ENCODE peak calls at places on chromosomes 13 and 19, in seven cellular contexts. One of them, this sample, is unnamed.

GRCh38 chr13:43261018-43261417 is 237.6 kb downstream of the DNAJC15 start:
- DNase-seq in CD8-positive, alpha-beta memory T cell: no peak
- DNase-seq in lower lobe of right lung: no peak
- DNase-seq in bronchial epithelial cell: peak
- DNase-seq in IMR-90: peak
- DNase-seq in adipocyte: peak
- DNase-seq in cardiac fibroblast: peak
- DNase-seq in this sample: no peak

GRCh38 chr13:29572575-29572974 is 22.9 kb downstream of the SLC7A1 start:
- DNase-seq in cardiac fibroblast: no peak
- DNase-seq in IMR-90: no peak
- DNase-seq in bronchial epithelial cell: no peak
- DNase-seq in adipocyte: no peak
- DNase-seq in CD8-positive, alpha-beta memory T cell: no peak
- DNase-seq in lower lobe of right lung: no peak
- DNase-seq in this sample: no peak

GRCh38 chr13:27960362-27961226 is 8.5 kb downstream of the CDX2 start:
- DNase-seq in IMR-90: no peak
- DNase-seq in cardiac fibroblast: peak
- DNase-seq in bronchial epithelial cell: peak
- DNase-seq in CD8-positive, alpha-beta memory T cell: no peak
- DNase-seq in lower lobe of right lung: peak
- DNase-seq in adipocyte: no peak
- DNase-seq in this sample: no peak

GRCh38 chr19:50722248-50723013 is 733 bp upstream of the CLEC11A start:
- DNase-seq in cardiac fibroblast: no peak
- DNase-seq in IMR-90: peak
- DNase-seq in CD8-positive, alpha-beta memory T cell: no peak
- DNase-seq in adipocyte: no peak
- DNase-seq in bronchial epithelial cell: no peak
- DNase-seq in lower lobe of right lung: no peak
- DNase-seq in this sample: no peak

GRCh38 chr19:17893766-17894165 is 22.0 kb downstream of the SLC5A5 start:
- DNase-seq in adipocyte: no peak
- DNase-seq in IMR-90: no peak
- DNase-seq in bronchial epithelial cell: no peak
- DNase-seq in CD8-positive, alpha-beta memory T cell: no peak
- DNase-seq in lower lobe of right lung: no peak
- DNase-seq in cardiac fibroblast: no peak
- DNase-seq in this sample: no peak

GRCh38 chr19:49413348-49413747 is 9.9 kb downstream of the PTH2 start:
- DNase-seq in IMR-90: peak
- DNase-seq in bronchial epithelial cell: no peak
- DNase-seq in cardiac fibroblast: peak
- DNase-seq in lower lobe of right lung: no peak
- DNase-seq in adipocyte: no peak
- DNase-seq in CD8-positive, alpha-beta memory T cell: no peak
- DNase-seq in this sample: no peak

GRCh38 chr13:103931396-103931795 is 865.2 kb upstream of the SLC10A2 start:
- DNase-seq in bronchial epithelial cell: no peak
- DNase-seq in IMR-90: no peak
- DNase-seq in lower lobe of right lung: no peak
- DNase-seq in CD8-positive, alpha-beta memory T cell: no peak
- DNase-seq in adipocyte: no peak
- DNase-seq in cardiac fibroblast: no peak
- DNase-seq in this sample: no peak

GRCh38 chr19:46303345-46303701 is 6.5 kb downstream of the HIF3A start:
- DNase-seq in bronchial epithelial cell: no peak
- DNase-seq in IMR-90: no peak
- DNase-seq in CD8-positive, alpha-beta memory T cell: no peak
- DNase-seq in lower lobe of right lung: no peak
- DNase-seq in adipocyte: no peak
- DNase-seq in cardiac fibroblast: no peak
- DNase-seq in this sample: no peak

GRCh38 chr19:18172331-18173053 is 1.1 kb upstream of the IFI30 start:
- DNase-seq in bronchial epithelial cell: no peak
- DNase-seq in CD8-positive, alpha-beta memory T cell: no peak
- DNase-seq in adipocyte: no peak
- DNase-seq in cardiac fibroblast: no peak
- DNase-seq in lower lobe of right lung: no peak
- DNase-seq in IMR-90: no peak
- DNase-seq in this sample: no peak

GRCh38 chr19:41934849-41935374 is 6.7 kb upstream of the ERFL start:
- DNase-seq in CD8-positive, alpha-beta memory T cell: peak
- DNase-seq in adipocyte: peak
- DNase-seq in cardiac fibroblast: peak
- DNase-seq in bronchial epithelial cell: no peak
- DNase-seq in lower lobe of right lung: peak
- DNase-seq in IMR-90: peak
- DNase-seq in this sample: peak

GRCh38 chr19:56120371-56121179 is 520 bp downstream of the ZNF787 start:
- DNase-seq in cardiac fibroblast: peak
- DNase-seq in adipocyte: peak
- DNase-seq in lower lobe of right lung: peak
- DNase-seq in bronchial epithelial cell: peak
- DNase-seq in IMR-90: peak
- DNase-seq in CD8-positive, alpha-beta memory T cell: peak
- DNase-seq in this sample: peak

GRCh38 chr13:50745542-50745941 is 98.0 kb downstream of the DLEU7 start:
- DNase-seq in IMR-90: no peak
- DNase-seq in cardiac fibroblast: no peak
- DNase-seq in CD8-positive, alpha-beta memory T cell: no peak
- DNase-seq in bronchial epithelial cell: no peak
- DNase-seq in lower lobe of right lung: no peak
- DNase-seq in adipocyte: no peak
- DNase-seq in this sample: no peak

GRCh38 chr19:35119578-35119977 is 4.0 kb downstream of the FXYD3 start:
- DNase-seq in adipocyte: no peak
- DNase-seq in lower lobe of right lung: no peak
- DNase-seq in cardiac fibroblast: no peak
- DNase-seq in CD8-positive, alpha-beta memory T cell: no peak
- DNase-seq in IMR-90: no peak
- DNase-seq in bronchial epithelial cell: no peak
- DNase-seq in this sample: no peak

GRCh38 chr19:38478273-38478971 is 44.9 kb downstream of the RYR1 start:
- DNase-seq in cardiac fibroblast: no peak
- DNase-seq in bronchial epithelial cell: peak
- DNase-seq in IMR-90: no peak
- DNase-seq in adipocyte: no peak
- DNase-seq in lower lobe of right lung: no peak
- DNase-seq in CD8-positive, alpha-beta memory T cell: no peak
- DNase-seq in this sample: peak

GRCh38 chr13:80312012-80312704 is 28.8 kb downstream of the SPRY2 start:
- DNase-seq in adipocyte: no peak
- DNase-seq in cardiac fibroblast: no peak
- DNase-seq in lower lobe of right lung: no peak
- DNase-seq in IMR-90: no peak
- DNase-seq in bronchial epithelial cell: no peak
- DNase-seq in CD8-positive, alpha-beta memory T cell: no peak
- DNase-seq in this sample: no peak

GRCh38 chr19:28737021-28737525 is 475.9 kb downstream of the UQCRFS1 start:
- DNase-seq in adipocyte: peak
- DNase-seq in IMR-90: peak
- DNase-seq in CD8-positive, alpha-beta memory T cell: no peak
- DNase-seq in bronchial epithelial cell: peak
- DNase-seq in lower lobe of right lung: no peak
- DNase-seq in cardiac fibroblast: peak
- DNase-seq in this sample: peak

GRCh38 chr19:11198175-11198534 is 810 bp upstream of the KANK2 start:
- DNase-seq in lower lobe of right lung: no peak
- DNase-seq in adipocyte: no peak
- DNase-seq in cardiac fibroblast: no peak
- DNase-seq in bronchial epithelial cell: no peak
- DNase-seq in IMR-90: no peak
- DNase-seq in CD8-positive, alpha-beta memory T cell: no peak
- DNase-seq in this sample: no peak

GRCh38 chr19:50361290-50362029 is 4.0 kb downstream of the NAPSA start:
- DNase-seq in IMR-90: no peak
- DNase-seq in lower lobe of right lung: peak
- DNase-seq in adipocyte: no peak
- DNase-seq in cardiac fibroblast: no peak
- DNase-seq in bronchial epithelial cell: no peak
- DNase-seq in CD8-positive, alpha-beta memory T cell: no peak
- DNase-seq in this sample: peak

GRCh38 chr13:59303433-59303832 is 860.3 kb downstream of the DIAPH3 start:
- DNase-seq in cardiac fibroblast: no peak
- DNase-seq in adipocyte: no peak
- DNase-seq in CD8-positive, alpha-beta memory T cell: no peak
- DNase-seq in IMR-90: no peak
- DNase-seq in bronchial epithelial cell: no peak
- DNase-seq in lower lobe of right lung: no peak
- DNase-seq in this sample: no peak

GRCh38 chr19:48752511-48753365 is at the start of gene FUT1:
- DNase-seq in lower lobe of right lung: peak
- DNase-seq in IMR-90: no peak
- DNase-seq in CD8-positive, alpha-beta memory T cell: peak
- DNase-seq in bronchial epithelial cell: peak
- DNase-seq in cardiac fibroblast: peak
- DNase-seq in adipocyte: peak
- DNase-seq in this sample: no peak

GRCh38 chr19:5547881-5548280 is 19.9 kb downstream of the TINCR start:
- DNase-seq in adipocyte: peak
- DNase-seq in lower lobe of right lung: no peak
- DNase-seq in cardiac fibroblast: peak
- DNase-seq in bronchial epithelial cell: peak
- DNase-seq in CD8-positive, alpha-beta memory T cell: no peak
- DNase-seq in IMR-90: peak
- DNase-seq in this sample: peak

GRCh38 chr13:52459668-52460067 is 4.4 kb downstream of the CKAP2 start:
- DNase-seq in lower lobe of right lung: no peak
- DNase-seq in adipocyte: no peak
- DNase-seq in CD8-positive, alpha-beta memory T cell: no peak
- DNase-seq in IMR-90: peak
- DNase-seq in bronchial epithelial cell: peak
- DNase-seq in cardiac fibroblast: peak
- DNase-seq in this sample: no peak

GRCh38 chr19:35248310-35249145 is at the start of gene LSR:
- DNase-seq in bronchial epithelial cell: peak
- DNase-seq in lower lobe of right lung: peak
- DNase-seq in adipocyte: no peak
- DNase-seq in cardiac fibroblast: no peak
- DNase-seq in IMR-90: no peak
- DNase-seq in CD8-positive, alpha-beta memory T cell: peak
- DNase-seq in this sample: no peak

GRCh38 chr13:113863511-113864302 is at the start of gene GAS6:
- DNase-seq in bronchial epithelial cell: no peak
- DNase-seq in adipocyte: peak
- DNase-seq in CD8-positive, alpha-beta memory T cell: no peak
- DNase-seq in cardiac fibroblast: peak
- DNase-seq in IMR-90: no peak
- DNase-seq in lower lobe of right lung: peak
- DNase-seq in this sample: no peak

DNA sequence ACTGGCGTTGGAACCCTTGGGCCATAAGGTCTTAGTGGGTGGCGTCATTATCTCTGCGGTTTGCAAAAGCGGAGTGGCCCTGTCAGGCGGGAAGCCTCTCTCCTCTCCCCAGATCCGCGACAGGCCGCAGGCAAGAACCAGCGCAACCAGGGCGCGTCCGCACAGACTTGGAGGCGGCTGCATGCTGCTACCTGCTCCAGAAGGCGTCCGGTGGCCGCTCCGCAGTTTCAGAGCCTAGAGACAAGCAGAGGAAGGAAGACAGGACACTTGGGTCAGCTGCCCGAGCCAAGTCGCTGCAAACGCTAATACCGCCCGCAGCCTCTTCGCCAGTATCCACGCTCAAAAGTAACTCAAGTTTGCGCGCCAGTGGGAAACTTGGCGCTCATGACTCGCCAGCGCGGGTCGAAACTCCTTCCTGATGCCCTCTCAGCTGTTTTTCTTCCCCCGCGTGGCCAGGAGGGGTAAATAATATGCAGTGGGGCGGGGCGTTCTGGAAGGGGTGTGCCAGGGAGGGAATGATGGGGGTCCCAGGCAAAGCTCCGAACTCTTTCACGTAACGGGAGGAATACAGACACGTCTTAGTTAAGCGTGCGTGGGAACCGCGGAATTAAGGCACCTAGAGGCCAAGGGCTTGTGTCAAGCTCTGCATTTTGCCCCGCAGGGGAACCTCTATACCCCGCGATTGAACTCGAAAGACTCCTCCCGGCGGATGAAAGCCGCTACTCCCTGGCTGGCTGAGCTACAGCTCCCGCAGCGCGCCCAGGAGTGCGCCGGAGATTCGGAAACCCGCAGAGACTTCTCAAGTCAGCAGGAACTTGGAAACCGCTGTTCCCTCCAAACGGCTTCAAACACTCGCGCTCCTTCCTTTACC is at the start of gene EDNRB:
- DNase-seq in IMR-90: peak
- DNase-seq in CD8-positive, alpha-beta memory T cell: no peak
- DNase-seq in lower lobe of right lung: peak
- DNase-seq in cardiac fibroblast: peak
- DNase-seq in adipocyte: peak
- DNase-seq in bronchial epithelial cell: peak
- DNase-seq in this sample: no peak
- H3K4me3 ChIP-seq in IMR-90: peak
- H3K4me3 ChIP-seq in CD8-positive, alpha-beta memory T cell: no peak
- H3K4me3 ChIP-seq in lower lobe of right lung: peak
- H3K4me3 ChIP-seq in cardiac fibroblast: peak
- H3K4me3 ChIP-seq in adipocyte: peak
- H3K4me3 ChIP-seq in bronchial epithelial cell: peak
- H3K4me3 ChIP-seq in this sample: no peak

GRCh38 chr13:49218493-49219051 is 1.6 kb upstream of the MLNR start:
- DNase-seq in adipocyte: no peak
- DNase-seq in IMR-90: peak
- DNase-seq in cardiac fibroblast: peak
- DNase-seq in CD8-positive, alpha-beta memory T cell: no peak
- DNase-seq in lower lobe of right lung: no peak
- DNase-seq in bronchial epithelial cell: no peak
- DNase-seq in this sample: no peak
- H3K4me3 ChIP-seq in adipocyte: no peak
- H3K4me3 ChIP-seq in IMR-90: no peak
- H3K4me3 ChIP-seq in cardiac fibroblast: no peak
- H3K4me3 ChIP-seq in CD8-positive, alpha-beta memory T cell: no peak
- H3K4me3 ChIP-seq in lower lobe of right lung: no peak
- H3K4me3 ChIP-seq in bronchial epithelial cell: no peak
- H3K4me3 ChIP-seq in this sample: no peak

GRCh38 chr19:12996542-12997094 is 1.3 kb downstream of the NFIX start:
- DNase-seq in IMR-90: peak
- DNase-seq in bronchial epithelial cell: no peak
- DNase-seq in cardiac fibroblast: peak
- DNase-seq in adipocyte: peak
- DNase-seq in CD8-positive, alpha-beta memory T cell: no peak
- DNase-seq in lower lobe of right lung: no peak
- DNase-seq in this sample: no peak
- H3K4me3 ChIP-seq in IMR-90: peak
- H3K4me3 ChIP-seq in bronchial epithelial cell: peak
- H3K4me3 ChIP-seq in cardiac fibroblast: peak
- H3K4me3 ChIP-seq in adipocyte: peak
- H3K4me3 ChIP-seq in CD8-positive, alpha-beta memory T cell: no peak
- H3K4me3 ChIP-seq in lower lobe of right lung: peak
- H3K4me3 ChIP-seq in this sample: no peak

DNA sequence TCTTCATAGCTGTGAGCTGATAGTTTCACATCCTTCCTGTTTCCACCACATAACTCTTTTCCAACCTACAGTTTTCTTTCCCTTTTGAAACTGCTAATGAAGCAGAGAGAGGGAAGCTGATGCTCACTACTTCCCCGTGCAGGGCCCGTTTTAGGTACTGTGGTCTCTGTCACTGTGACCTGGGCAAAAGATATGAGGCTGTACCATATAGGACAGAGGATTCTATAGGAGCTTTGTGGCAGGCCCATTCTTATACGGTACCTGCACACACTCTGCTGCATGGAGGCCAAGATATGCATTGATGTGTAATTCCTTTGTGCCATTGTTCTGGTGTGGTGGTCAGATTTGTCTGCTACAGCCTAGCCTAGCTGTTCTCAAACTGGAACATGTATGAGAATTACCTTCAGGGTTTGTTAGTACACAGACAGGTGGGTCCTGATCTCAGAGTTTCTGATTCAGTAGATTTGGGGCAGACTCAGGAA is 577.3 kb downstream of the LMO7 start:
- DNase-seq in IMR-90: no peak
- DNase-seq in lower lobe of right lung: no peak
- DNase-seq in bronchial epithelial cell: no peak
- DNase-seq in CD8-positive, alpha-beta memory T cell: no peak
- DNase-seq in adipocyte: no peak
- DNase-seq in cardiac fibroblast: no peak
- DNase-seq in this sample: no peak
- H3K4me3 ChIP-seq in IMR-90: no peak
- H3K4me3 ChIP-seq in lower lobe of right lung: no peak
- H3K4me3 ChIP-seq in bronchial epithelial cell: no peak
- H3K4me3 ChIP-seq in CD8-positive, alpha-beta memory T cell: no peak
- H3K4me3 ChIP-seq in adipocyte: no peak
- H3K4me3 ChIP-seq in cardiac fibroblast: no peak
- H3K4me3 ChIP-seq in this sample: no peak

This sample was measured in Jurkat, Clone E6-1.